ENCODE peak calls at places on chromosomes 16 and 17, in four cellular contexts. B, W, U and L are unnamed samples.

GRCh38 chr16:81716478-81717210 is 62.4 kb upstream of the PLCG2 start:
- DNase-seq in U (no peak), W (no peak), B (no peak), L (no peak)

GRCh38 chr16:24204150-24204665 is 51.9 kb upstream of the CACNG3 start:
- DNase-seq in B (no peak), W (no peak), U (no peak), L (no peak)

GRCh38 chr16:80147021-80147680 is 393.6 kb upstream of the DYNLRB2 start:
- DNase-seq in U (no peak), B (peak; percentile 13), W (no peak), L (no peak)

GRCh38 chr17:68697850-68698313 is 96.7 kb upstream of the FAM20A start:
- DNase-seq in W (no peak), U (no peak), B (no peak), L (no peak)

GRCh38 chr17:1203111-1203966 is 23.6 kb upstream of the ABR start:
- DNase-seq in B (no peak), W (peak; percentile 94), U (peak; percentile 76), L (peak; percentile 61)

GRCh38 chr17:82101301-82101715 is 3.3 kb upstream of the FASN start:
- DNase-seq in B (no peak), U (no peak), W (no peak), L (no peak)

GRCh38 chr17:78075545-78075944 is 53.0 kb downstream of the TMC6 start:
- DNase-seq in U (no peak), B (no peak), W (no peak), L (no peak)

GRCh38 chr16:82329070-82329469 is 159.0 kb upstream of the MPHOSPH6 start:
- DNase-seq in U (no peak), W (no peak), B (no peak), L (no peak)